ENCODE peak calls at places on chromosome 7, in eight cellular contexts. E is GM23338, Y is PC-3, H is hepatocyte, S is MM.1S, B is GM23248, W is HCT116, J is neural progenitor cell. O is an unnamed sample.

GRCh38 chr7:119562839-119563238 is 710.1 kb upstream of the KCND2 start:
- DNase-seq in J (no peak), S (no peak), Y (peak), E (no peak), W (no peak), H (no peak), B (no peak), O (no peak)

GRCh38 chr7:129343099-129343700 is 91.0 kb upstream of the STRIP2 start:
- DNase-seq in H (peak), W (peak), Y (peak), E (peak), B (peak), S (peak), J (peak), O (peak)

GRCh38 chr7:116431783-116432182 is 67.8 kb upstream of the CAV2 start:
- DNase-seq in B (peak), H (no peak), J (no peak), Y (no peak), E (no peak), S (no peak), W (no peak), O (no peak)

GRCh38 chr7:105339404-105340316 is 49.1 kb downstream of the SRPK2 start:
- DNase-seq in E (no peak), S (no peak), Y (no peak), W (no peak), H (no peak), B (no peak), J (no peak), O (no peak)

GRCh38 chr7:92809397-92810241 is 26.8 kb downstream of the CDK6 start:
- DNase-seq in W (peak), E (peak), J (peak), B (peak), H (peak), S (peak), Y (peak), O (peak)

GRCh38 chr7:158366916-158367633 is 220.5 kb downstream of the PTPRN2 start:
- DNase-seq in H (no peak), J (no peak), Y (no peak), E (no peak), S (no peak), B (no peak), W (no peak), O (no peak)

GRCh38 chr7:91249506-91250233 is 14.6 kb upstream of the FZD1 start:
- DNase-seq in S (no peak), E (no peak), W (no peak), B (peak), H (no peak), J (no peak), Y (peak), O (no peak)

GRCh38 chr7:15921576-15921975 is 235.1 kb upstream of the MEOX2 start:
- DNase-seq in E (no peak), B (peak), S (no peak), Y (peak), J (no peak), H (no peak), W (no peak), O (no peak)

GRCh38 chr7:50782376-50783208 is at the start of gene GRB10:
- DNase-seq in J (peak), H (peak), Y (peak), E (peak), S (no peak), W (no peak), B (peak), O (no peak)

GRCh38 chr7:124322561-124322960 is 289.7 kb upstream of the TMEM229A start:
- DNase-seq in B (no peak), W (no peak), Y (peak), J (no peak), E (no peak), H (no peak), S (no peak), O (no peak)

GRCh38 chr7:107007004-107007891 is 37.3 kb upstream of the PRKAR2B start:
- DNase-seq in J (no peak), S (no peak), W (no peak), E (no peak), Y (no peak), H (no peak), B (no peak), O (no peak)
- TF ChIP-seq EZH2phosphoT487 in J (no peak), S (no peak), W (no peak), E (no peak), Y (no peak), H (no peak), B (no peak), O (no peak)

GRCh38 chr7:149821191-149822148 is 16.7 kb upstream of the ZNF862 start:
- DNase-seq in Y (no peak), W (no peak), B (no peak), H (no peak), S (no peak), E (no peak), J (no peak), O (no peak)
- H3K4me3 ChIP-seq in Y (no peak), W (no peak), B (no peak), H (no peak), S (no peak), E (no peak), J (no peak), O (no peak)

GRCh38 chr7:88095-88926 is 104.1 kb upstream of the FAM20C start:
- DNase-seq in W (no peak), H (peak), S (no peak), J (peak), E (peak), B (no peak), Y (no peak), O (no peak)
- TF ChIP-seq EZH2phosphoT487 in W (no peak), H (no peak), S (no peak), J (no peak), E (no peak), B (no peak), Y (no peak), O (no peak)

DNA sequence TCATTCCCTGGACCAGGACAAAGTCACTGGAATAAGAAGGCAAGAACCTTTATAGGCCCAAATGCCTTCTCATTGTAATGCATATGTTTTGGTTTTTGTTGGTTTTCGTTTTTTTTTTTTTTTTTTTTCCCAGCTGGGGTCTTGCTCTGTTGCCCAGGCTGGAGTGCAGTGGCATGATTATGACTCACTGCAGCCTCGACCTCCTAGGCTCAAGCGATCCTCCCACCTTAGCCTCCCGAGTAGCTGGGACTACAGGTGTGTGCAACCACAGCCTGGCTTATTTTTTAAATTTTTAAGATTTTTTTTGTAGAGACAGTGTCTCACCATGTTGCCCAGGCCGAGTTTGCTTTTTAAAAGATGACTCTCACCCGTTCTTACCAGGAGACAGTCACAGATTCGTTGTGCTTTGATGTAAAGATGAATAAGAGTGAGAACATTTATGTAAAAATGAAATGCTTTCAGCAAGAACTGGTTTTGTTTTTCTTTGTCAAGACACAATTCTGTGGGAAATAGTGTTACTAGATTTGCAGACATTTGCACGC is 7.6 kb downstream of the IQCE start:
- DNase-seq in B (no peak), J (no peak), S (no peak), Y (no peak), W (no peak), H (no peak), E (no peak), O (no peak)
- H3K4me3 ChIP-seq in B (no peak), J (no peak), S (peak), Y (no peak), W (no peak), H (no peak), E (no peak), O (no peak)